ENCODE peak calls at places on chromosomes 4 and X, in five cellular contexts. M, R, W, E and Y are unnamed samples.
A peak's percentile ranks its signal among the peaks of the same experiment; 100 is the strongest.

GRCh38 chr4:152713951-152714705 is 34.3 kb upstream of the TMEM154 start:
- ATAC-seq in M (no peak), R (no peak), W (no peak), E (no peak), Y (no peak)

GRCh38 chr4:104416725-104417363 is 77.8 kb downstream of the CXXC4 start:
- ATAC-seq in M (no peak), R (no peak), W (no peak), E (no peak), Y (no peak)

GRCh38 chrX:94551831-94552230 is 877.8 kb downstream of the FAM133A start:
- ATAC-seq in M (no peak), R (no peak), W (no peak), E (no peak), Y (no peak)

GRCh38 chr4:158849681-158850080 is 80.9 kb downstream of the FNIP2 start:
- ATAC-seq in M (no peak), R (no peak), W (no peak), E (no peak), Y (no peak)

GRCh38 chrX:10259716-10260115 is 102.9 kb downstream of the CLCN4 start:
- ATAC-seq in M (no peak), R (no peak), W (no peak), E (no peak), Y (peak; percentile 35)

GRCh38 chrX:71163010-71163409 is 18.4 kb downstream of the NLGN3 start:
- ATAC-seq in M (no peak), R (no peak), W (no peak), E (no peak), Y (no peak)

GRCh38 chr4:143099693-143100092 is 85.0 kb upstream of the USP38 start:
- ATAC-seq in M (no peak), R (no peak), W (no peak), E (no peak), Y (no peak)

GRCh38 chrX:38970845-38971244 is 169.6 kb downstream of the MID1IP1 start:
- ATAC-seq in M (no peak), R (no peak), W (peak; percentile 83), E (no peak), Y (no peak)

GRCh38 chrX:78831523-78831922 is 84.0 kb downstream of the LPAR4 start:
- ATAC-seq in M (no peak), R (no peak), W (no peak), E (no peak), Y (no peak)

GRCh38 chrX:39176105-39176504 is 374.8 kb downstream of the MID1IP1 start:
- ATAC-seq in M (no peak), R (no peak), W (no peak), E (no peak), Y (no peak)

GRCh38 chrX:123184858-123185251 is 777 bp downstream of the GRIA3 start:
- ATAC-seq in M (peak; percentile 54), R (no peak), W (no peak), E (no peak), Y (peak; percentile 61)

GRCh38 chr4:38788327-38788726 is 5.5 kb upstream of the TLR10 start:
- ATAC-seq in M (peak; percentile 65), R (no peak), W (no peak), E (no peak), Y (no peak)

GRCh38 chr4:183430987-183431347 is 13.5 kb upstream of the CDKN2AIP start:
- ATAC-seq in M (no peak), R (peak; percentile 42), W (peak; percentile 34), E (no peak), Y (no peak)

GRCh38 chrX:70234355-70234754 is at the start of gene AWAT1:
- ATAC-seq in M (no peak), R (no peak), W (no peak), E (no peak), Y (no peak)

GRCh38 chr4:143396695-143397094 is 60.0 kb downstream of the GAB1 start:
- ATAC-seq in M (peak; percentile 45), R (no peak), W (no peak), E (no peak), Y (peak; percentile 37)

GRCh38 chr4:856468-856901 is 30.6 kb upstream of the CPLX1 start:
- ATAC-seq in M (no peak), R (no peak), W (peak; percentile 23), E (no peak), Y (no peak)

GRCh38 chr4:159344877-159345276 is 242.0 kb downstream of the RAPGEF2 start:
- ATAC-seq in M (no peak), R (no peak), W (no peak), E (no peak), Y (no peak)

GRCh38 chr4:118684873-118685811 is at the start of gene METTL14:
- ATAC-seq in M (peak; percentile 89), R (peak; percentile 90), W (peak; percentile 99), E (peak; percentile 96), Y (peak; percentile 96)

GRCh38 chrX:65009459-65009858 is 33.2 kb upstream of the ZC4H2 start:
- ATAC-seq in M (no peak), R (no peak), W (no peak), E (no peak), Y (no peak)

GRCh38 chr4:17494258-17494657 is 17.6 kb downstream of the QDPR start:
- ATAC-seq in M (peak; percentile 73), R (no peak), W (peak; percentile 57), E (no peak), Y (peak; percentile 19)

GRCh38 chrX:115909017-115909416 is 261.5 kb upstream of the AGTR2 start:
- ATAC-seq in M (no peak), R (no peak), W (no peak), E (no peak), Y (no peak)

GRCh38 chrX:123713434-123713833 is 19.4 kb downstream of the THOC2 start:
- ATAC-seq in M (no peak), R (no peak), W (no peak), E (no peak), Y (no peak)

GRCh38 chr4:46648088-46648744 is 258.3 kb upstream of the GABRA2 start:
- ATAC-seq in M (peak; percentile 50), R (no peak), W (no peak), E (no peak), Y (peak; percentile 79)

GRCh38 chrX:29388509-29388908 is 801.3 kb downstream of the IL1RAPL1 start:
- ATAC-seq in M (no peak), R (no peak), W (no peak), E (no peak), Y (no peak)

GRCh38 chr4:159240690-159241089 is 137.8 kb downstream of the RAPGEF2 start:
- ATAC-seq in M (no peak), R (no peak), W (no peak), E (no peak), Y (no peak)

GRCh38 chr4:14178421-14178820 is 550.9 kb upstream of the BOD1L1 start:
- ATAC-seq in M (peak; percentile 25), R (peak; percentile 34), W (peak; percentile 46), E (peak; percentile 68), Y (no peak)

GRCh38 chr4:20109395-20109794 is 142.3 kb upstream of the SLIT2 start:
- ATAC-seq in M (no peak), R (no peak), W (no peak), E (no peak), Y (no peak)

GRCh38 chr4:53676402-53676871 is 85.2 kb upstream of the LNX1 start:
- ATAC-seq in M (no peak), R (no peak), W (no peak), E (no peak), Y (no peak)

GRCh38 chrX:119467433-119467832 is 811 bp upstream of the SLC25A5 start:
- ATAC-seq in M (no peak), R (no peak), W (no peak), E (no peak), Y (no peak)

GRCh38 chr4:113657834-113658233 is 103.7 kb downstream of the CAMK2D start:
- ATAC-seq in M (peak; percentile 97), R (no peak), W (peak; percentile 57), E (no peak), Y (peak; percentile 79)

GRCh38 chr4:87017580-87018061 is 82.8 kb downstream of the AFF1 start:
- ATAC-seq in M (no peak), R (peak; percentile 87), W (peak; percentile 87), E (no peak), Y (peak; percentile 45)